ENCODE peak calls at places on chromosomes 16 and 17, in six cellular contexts. One of them, this sample, is unnamed.

GRCh38 chr17:44829558-44830358 is at the start of gene GJC1:
- DNase-seq in AG09309: no peak
- DNase-seq in cardiac fibroblast: peak; percentile 38
- DNase-seq in B cell: peak; percentile 51
- DNase-seq in GM06990: peak; percentile 60
- DNase-seq in astrocyte of the spinal cord: peak; percentile 43
- DNase-seq in this sample: peak; percentile 28

GRCh38 chr17:2468270-2468669 is 43.4 kb downstream of the METTL16 start:
- DNase-seq in astrocyte of the spinal cord: peak; percentile 95
- DNase-seq in B cell: no peak
- DNase-seq in GM06990: no peak
- DNase-seq in AG09309: peak; percentile 62
- DNase-seq in cardiac fibroblast: peak; percentile 83
- DNase-seq in this sample: no peak

GRCh38 chr17:38344127-38344745 is 480 bp upstream of the GPR179 start:
- DNase-seq in astrocyte of the spinal cord: no peak
- DNase-seq in AG09309: no peak
- DNase-seq in B cell: no peak
- DNase-seq in GM06990: no peak
- DNase-seq in cardiac fibroblast: no peak
- DNase-seq in this sample: no peak

GRCh38 chr17:2598166-2598565 is 4.7 kb downstream of the PAFAH1B1 start:
- DNase-seq in GM06990: no peak
- DNase-seq in AG09309: peak; percentile 37
- DNase-seq in astrocyte of the spinal cord: peak; percentile 70
- DNase-seq in B cell: no peak
- DNase-seq in cardiac fibroblast: peak; percentile 68
- DNase-seq in this sample: no peak

GRCh38 chr17:7393613-7394451 is 493 bp downstream of the PLSCR3 start:
- DNase-seq in cardiac fibroblast: no peak
- DNase-seq in GM06990: no peak
- DNase-seq in B cell: peak; percentile 85
- DNase-seq in AG09309: no peak
- DNase-seq in astrocyte of the spinal cord: no peak
- DNase-seq in this sample: peak; percentile 74

GRCh38 chr17:53462393-53462811 is 360.3 kb upstream of the KIF2B start:
- DNase-seq in AG09309: no peak
- DNase-seq in astrocyte of the spinal cord: peak; percentile 36
- DNase-seq in GM06990: no peak
- DNase-seq in cardiac fibroblast: peak; percentile 4
- DNase-seq in B cell: no peak
- DNase-seq in this sample: no peak

GRCh38 chr16:29315916-29316517 is 90.5 kb downstream of the NPIPB11 start:
- DNase-seq in astrocyte of the spinal cord: no peak
- DNase-seq in AG09309: no peak
- DNase-seq in B cell: no peak
- DNase-seq in GM06990: no peak
- DNase-seq in cardiac fibroblast: no peak
- DNase-seq in this sample: no peak

GRCh38 chr17:7541074-7541621 is 7.7 kb upstream of the TNFSF12 start:
- DNase-seq in AG09309: no peak
- DNase-seq in astrocyte of the spinal cord: no peak
- DNase-seq in B cell: no peak
- DNase-seq in cardiac fibroblast: no peak
- DNase-seq in GM06990: no peak
- DNase-seq in this sample: no peak

GRCh38 chr16:2331199-2331931 is 9.2 kb downstream of the ABCA3 start:
- DNase-seq in astrocyte of the spinal cord: no peak
- DNase-seq in AG09309: no peak
- DNase-seq in cardiac fibroblast: no peak
- DNase-seq in GM06990: no peak
- DNase-seq in B cell: no peak
- DNase-seq in this sample: no peak

GRCh38 chr16:68345958-68346635 is 35.3 kb downstream of the PRMT7 start:
- DNase-seq in GM06990: no peak
- DNase-seq in B cell: no peak
- DNase-seq in AG09309: no peak
- DNase-seq in astrocyte of the spinal cord: no peak
- DNase-seq in cardiac fibroblast: no peak
- DNase-seq in this sample: no peak

GRCh38 chr17:62876664-62877411 is 68.7 kb upstream of the MARCHF10 start:
- DNase-seq in GM06990: no peak
- DNase-seq in cardiac fibroblast: peak; percentile 24
- DNase-seq in astrocyte of the spinal cord: peak; percentile 60
- DNase-seq in B cell: no peak
- DNase-seq in AG09309: no peak
- DNase-seq in this sample: no peak

GRCh38 chr17:71709271-71709670 is 411.5 kb upstream of the SOX9 start:
- DNase-seq in B cell: no peak
- DNase-seq in cardiac fibroblast: no peak
- DNase-seq in GM06990: no peak
- DNase-seq in astrocyte of the spinal cord: peak; percentile 2
- DNase-seq in AG09309: peak; percentile 33
- DNase-seq in this sample: no peak

GRCh38 chr17:79810138-79811027 is 13.5 kb upstream of the CBX8 start:
- DNase-seq in astrocyte of the spinal cord: peak; percentile 84
- DNase-seq in cardiac fibroblast: peak; percentile 72
- DNase-seq in B cell: peak; percentile 66
- DNase-seq in AG09309: no peak
- DNase-seq in GM06990: peak; percentile 94
- DNase-seq in this sample: peak; percentile 88

GRCh38 chr16:29009050-29009837 is 24.4 kb downstream of the LAT start:
- DNase-seq in cardiac fibroblast: no peak
- DNase-seq in AG09309: no peak
- DNase-seq in astrocyte of the spinal cord: no peak
- DNase-seq in GM06990: no peak
- DNase-seq in B cell: no peak
- DNase-seq in this sample: peak; percentile 74

GRCh38 chr17:50196036-50196435 is 5.4 kb downstream of the COL1A1 start:
- DNase-seq in B cell: no peak
- DNase-seq in GM06990: no peak
- DNase-seq in AG09309: no peak
- DNase-seq in astrocyte of the spinal cord: no peak
- DNase-seq in cardiac fibroblast: no peak
- DNase-seq in this sample: no peak

GRCh38 chr17:50196826-50197225 is 4.6 kb downstream of the COL1A1 start:
- DNase-seq in cardiac fibroblast: peak; percentile 55
- DNase-seq in B cell: no peak
- DNase-seq in astrocyte of the spinal cord: peak; percentile 56
- DNase-seq in AG09309: no peak
- DNase-seq in GM06990: no peak
- DNase-seq in this sample: no peak

GRCh38 chr17:50199651-50200446 is 1.6 kb downstream of the COL1A1 start:
- DNase-seq in GM06990: peak; percentile 69
- DNase-seq in AG09309: no peak
- DNase-seq in B cell: peak; percentile 78
- DNase-seq in astrocyte of the spinal cord: peak; percentile 98
- DNase-seq in cardiac fibroblast: peak; percentile 99
- DNase-seq in this sample: peak; percentile 80

GRCh38 chr17:50199211-50199633 is 2.2 kb downstream of the COL1A1 start:
- DNase-seq in astrocyte of the spinal cord: no peak
- DNase-seq in GM06990: no peak
- DNase-seq in B cell: peak; percentile 33
- DNase-seq in cardiac fibroblast: peak; percentile 20
- DNase-seq in AG09309: no peak
- DNase-seq in this sample: no peak

DNA sequence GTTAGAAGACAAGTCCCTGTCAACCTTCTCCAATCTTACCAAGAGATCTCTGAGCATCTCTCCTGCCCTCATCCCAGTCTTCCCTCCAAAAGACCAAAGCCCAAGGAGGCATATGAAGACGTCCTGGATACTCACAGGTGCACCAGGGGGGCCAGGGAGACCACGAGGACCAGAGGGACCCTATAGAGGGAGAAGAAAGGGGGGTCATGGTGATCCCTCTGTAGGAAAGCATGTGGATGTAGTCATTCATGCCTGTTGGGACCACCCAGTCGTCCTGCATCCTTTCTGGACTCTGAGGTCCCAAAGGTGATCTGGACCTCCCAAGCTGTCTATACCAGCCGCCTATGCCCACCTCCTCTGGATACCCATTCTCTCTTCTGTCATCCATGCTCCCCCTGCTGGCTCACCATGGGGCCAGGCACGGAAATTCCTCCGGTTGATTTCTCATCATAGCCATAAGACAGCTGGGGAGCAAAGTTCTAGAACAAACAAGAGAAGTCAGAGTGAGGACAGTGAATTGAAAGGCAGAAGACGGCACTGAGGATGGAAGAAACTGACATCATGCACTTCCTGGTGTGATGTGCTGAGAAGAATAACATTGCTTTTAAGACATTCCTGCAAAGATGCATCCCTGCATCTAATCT is 3.3 kb downstream of the COL1A1 start:
- DNase-seq in AG09309: no peak
- DNase-seq in GM06990: no peak
- DNase-seq in B cell: peak; percentile 65
- DNase-seq in astrocyte of the spinal cord: peak; percentile 64
- DNase-seq in cardiac fibroblast: peak; percentile 76
- DNase-seq in this sample: peak; percentile 84
- TF ChIP-seq CTCF in AG09309: peak; percentile 70
- TF ChIP-seq CTCF in GM06990: peak; percentile 79
- TF ChIP-seq CTCF in B cell: peak; percentile 71
- TF ChIP-seq CTCF in astrocyte of the spinal cord: peak; percentile 66
- TF ChIP-seq CTCF in cardiac fibroblast: peak; percentile 74
- TF ChIP-seq CTCF in this sample: peak; percentile 77

GRCh38 chr16:75948441-75948840 is 222.2 kb upstream of the CPHXL start:
- DNase-seq in AG09309: no peak
- DNase-seq in B cell: no peak
- DNase-seq in astrocyte of the spinal cord: no peak
- DNase-seq in GM06990: no peak
- DNase-seq in cardiac fibroblast: no peak
- DNase-seq in this sample: no peak

GRCh38 chr16:75947626-75948239 is 221.4 kb upstream of the CPHXL start:
- DNase-seq in astrocyte of the spinal cord: no peak
- DNase-seq in B cell: no peak
- DNase-seq in GM06990: no peak
- DNase-seq in cardiac fibroblast: no peak
- DNase-seq in AG09309: no peak
- DNase-seq in this sample: no peak

GRCh38 chr16:75948886-75949285 is 222.6 kb upstream of the CPHXL start:
- DNase-seq in GM06990: no peak
- DNase-seq in B cell: no peak
- DNase-seq in AG09309: no peak
- DNase-seq in astrocyte of the spinal cord: no peak
- DNase-seq in cardiac fibroblast: no peak
- DNase-seq in this sample: no peak

GRCh38 chr16:75943705-75944514 is 217.6 kb upstream of the CPHXL start:
- DNase-seq in cardiac fibroblast: no peak
- DNase-seq in B cell: no peak
- DNase-seq in AG09309: no peak
- DNase-seq in astrocyte of the spinal cord: no peak
- DNase-seq in GM06990: no peak
- DNase-seq in this sample: no peak

DNA sequence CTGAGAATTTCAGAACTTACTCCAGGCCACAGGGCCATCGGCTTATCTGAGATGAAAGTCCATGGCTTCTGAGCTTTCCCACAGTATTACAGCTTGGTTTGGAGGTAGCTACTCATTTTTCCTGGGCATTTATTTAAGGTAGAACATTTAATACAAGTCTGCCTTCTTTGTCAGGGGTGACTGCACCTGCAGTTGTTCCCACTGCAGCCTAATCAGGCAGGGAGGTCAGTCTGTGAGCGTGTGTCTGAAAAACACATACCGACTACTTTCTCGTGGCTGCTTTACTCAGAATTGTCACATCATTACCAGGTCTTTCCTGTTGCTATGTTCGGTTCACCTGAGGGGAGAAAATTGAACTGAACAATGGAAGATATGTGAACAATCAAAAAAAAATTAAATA is 219.8 kb upstream of the CPHXL start:
- DNase-seq in astrocyte of the spinal cord: no peak
- DNase-seq in B cell: no peak
- DNase-seq in cardiac fibroblast: no peak
- DNase-seq in GM06990: no peak
- DNase-seq in AG09309: no peak
- DNase-seq in this sample: no peak
- TF ChIP-seq CTCF in astrocyte of the spinal cord: no peak
- TF ChIP-seq CTCF in B cell: no peak
- TF ChIP-seq CTCF in cardiac fibroblast: no peak
- TF ChIP-seq CTCF in GM06990: no peak
- TF ChIP-seq CTCF in AG09309: no peak
- TF ChIP-seq CTCF in this sample: no peak

GRCh38 chr16:67247698-67248400 is 568 bp upstream of the FHOD1 start:
- DNase-seq in B cell: no peak
- DNase-seq in GM06990: no peak
- DNase-seq in astrocyte of the spinal cord: no peak
- DNase-seq in AG09309: no peak
- DNase-seq in cardiac fibroblast: no peak
- DNase-seq in this sample: no peak

GRCh38 chr16:67246945-67247697 is at the start of gene FHOD1:
- DNase-seq in cardiac fibroblast: peak; percentile 96
- DNase-seq in AG09309: peak; percentile 70
- DNase-seq in B cell: peak; percentile 96
- DNase-seq in astrocyte of the spinal cord: peak; percentile 96
- DNase-seq in GM06990: peak; percentile 98
- DNase-seq in this sample: peak; percentile 99

GRCh38 chr16:67245189-67245585 is 2.1 kb downstream of the FHOD1 start:
- DNase-seq in GM06990: no peak
- DNase-seq in AG09309: no peak
- DNase-seq in B cell: no peak
- DNase-seq in astrocyte of the spinal cord: no peak
- DNase-seq in cardiac fibroblast: no peak
- DNase-seq in this sample: no peak

GRCh38 chr16:67245674-67246080 is 1.6 kb downstream of the FHOD1 start:
- DNase-seq in cardiac fibroblast: no peak
- DNase-seq in AG09309: no peak
- DNase-seq in GM06990: no peak
- DNase-seq in astrocyte of the spinal cord: no peak
- DNase-seq in B cell: no peak
- DNase-seq in this sample: no peak

GRCh38 chr16:67246081-67246944 is 968 bp downstream of the FHOD1 start:
- DNase-seq in AG09309: peak; percentile 52
- DNase-seq in cardiac fibroblast: peak; percentile 91
- DNase-seq in GM06990: peak; percentile 85
- DNase-seq in B cell: peak; percentile 57
- DNase-seq in astrocyte of the spinal cord: peak; percentile 90
- DNase-seq in this sample: peak; percentile 81
- TF ChIP-seq CTCF in AG09309: peak; percentile 53
- TF ChIP-seq CTCF in cardiac fibroblast: peak; percentile 41
- TF ChIP-seq CTCF in GM06990: peak; percentile 68
- TF ChIP-seq CTCF in B cell: no peak
- TF ChIP-seq CTCF in astrocyte of the spinal cord: peak; percentile 39
- TF ChIP-seq CTCF in this sample: peak; percentile 49

GRCh38 chr17:17776889-17777288 is 59.9 kb downstream of the SREBF1 start:
- DNase-seq in B cell: no peak
- DNase-seq in AG09309: no peak
- DNase-seq in GM06990: no peak
- DNase-seq in astrocyte of the spinal cord: no peak
- DNase-seq in cardiac fibroblast: no peak
- DNase-seq in this sample: no peak

GRCh38 chr17:17771498-17772201 is 65.1 kb downstream of the SREBF1 start:
- DNase-seq in AG09309: no peak
- DNase-seq in astrocyte of the spinal cord: no peak
- DNase-seq in B cell: no peak
- DNase-seq in GM06990: no peak
- DNase-seq in cardiac fibroblast: no peak
- DNase-seq in this sample: no peak

GRCh38 chr17:17772231-17772630 is 64.6 kb downstream of the SREBF1 start:
- DNase-seq in astrocyte of the spinal cord: no peak
- DNase-seq in B cell: no peak
- DNase-seq in GM06990: no peak
- DNase-seq in AG09309: no peak
- DNase-seq in cardiac fibroblast: no peak
- DNase-seq in this sample: no peak

GRCh38 chr17:17770371-17771059 is 66.3 kb downstream of the SREBF1 start:
- DNase-seq in GM06990: no peak
- DNase-seq in B cell: no peak
- DNase-seq in astrocyte of the spinal cord: no peak
- DNase-seq in AG09309: no peak
- DNase-seq in cardiac fibroblast: no peak
- DNase-seq in this sample: no peak

GRCh38 chr17:17774009-17774881 is 62.5 kb downstream of the SREBF1 start:
- DNase-seq in B cell: no peak
- DNase-seq in cardiac fibroblast: peak; percentile 54
- DNase-seq in astrocyte of the spinal cord: peak; percentile 33
- DNase-seq in AG09309: no peak
- DNase-seq in GM06990: no peak
- DNase-seq in this sample: no peak
- TF ChIP-seq CTCF in B cell: no peak
- TF ChIP-seq CTCF in cardiac fibroblast: peak; percentile 41
- TF ChIP-seq CTCF in astrocyte of the spinal cord: peak; percentile 49
- TF ChIP-seq CTCF in AG09309: peak; percentile 42
- TF ChIP-seq CTCF in GM06990: peak; percentile 6
- TF ChIP-seq CTCF in this sample: no peak